ENCODE peak calls at places on chromosomes 16 and 17, in five cellular contexts. X is left ventricle myocardium superior; W is amniotic epithelial cell; U is stimulated activated CD4-positive, alpha-beta T cell treated with anti-CD3 and anti-CD28 coated beads, TNF-alpha, amount 100 ng/mL, for 4 hours; G is AG10803. A is an unnamed sample.

GRCh38 chr17:51121620-51122472 is 1.2 kb upstream of the SPAG9 start:
- DNase-seq in U (peak), W (peak), G (peak), X (peak), A (peak)

GRCh38 chr16:57365826-57366536 is 6.3 kb upstream of the CX3CL1 start:
- DNase-seq in X (no peak), G (no peak), U (no peak), W (no peak), A (no peak)

GRCh38 chr17:8392274-8392673 is 5.4 kb downstream of the RNF222 start:
- DNase-seq in G (no peak), U (no peak), W (no peak), X (no peak), A (no peak)

GRCh38 chr16:70693231-70693671 is 7.4 kb upstream of the MTSS2 start:
- DNase-seq in U (no peak), G (peak), X (peak), W (no peak), A (no peak)

GRCh38 chr17:69883139-69883538 is 191.9 kb upstream of the KCNJ16 start:
- DNase-seq in U (no peak), G (no peak), X (no peak), W (no peak), A (no peak)

GRCh38 chr16:31874354-31875111 is 926 bp downstream of the ZNF267 start:
- DNase-seq in U (no peak), W (peak), X (no peak), G (peak), A (peak)

GRCh38 chr17:77495575-77495974 is 354.8 kb downstream of the SEC14L1 start:
- DNase-seq in U (no peak), G (no peak), X (peak), W (no peak), A (no peak)

GRCh38 chr17:50672831-50673551 is 34.7 kb downstream of the ANKRD40 start:
- DNase-seq in W (no peak), G (no peak), X (peak), U (no peak), A (no peak)

GRCh38 chr16:72072514-72073342 is 9.7 kb downstream of the HPR start:
- DNase-seq in U (no peak), G (no peak), X (no peak), W (peak), A (no peak)

GRCh38 chr17:64196626-64197025 is 66.4 kb downstream of the TEX2 start:
- DNase-seq in X (no peak), U (no peak), W (peak), G (peak), A (no peak)

GRCh38 chr17:40496634-40497420 is 4.6 kb downstream of the TNS4 start:
- DNase-seq in W (no peak), X (no peak), U (no peak), G (no peak), A (peak)

GRCh38 chr17:40433551-40434384 is 9.5 kb upstream of the IGFBP4 start:
- DNase-seq in U (no peak), W (no peak), X (peak), G (no peak), A (no peak)

GRCh38 chr17:45222273-45222993 is 748 bp downstream of the FMNL1 start:
- DNase-seq in X (peak), G (no peak), W (no peak), U (no peak), A (no peak)

GRCh38 chr17:49836111-49837030 is 11.5 kb downstream of the TAC4 start:
- DNase-seq in U (no peak), G (peak), X (no peak), W (peak), A (no peak)

GRCh38 chr17:17098426-17099035 is 56.3 kb downstream of the MPRIP start:
- DNase-seq in G (peak), W (peak), U (no peak), X (peak), A (no peak)

GRCh38 chr16:87648236-87648635 is 45.9 kb downstream of the JPH3 start:
- DNase-seq in U (no peak), W (no peak), G (no peak), X (no peak), A (no peak)

GRCh38 chr17:61259360-61259759 is 140.3 kb upstream of the TBX2 start:
- DNase-seq in X (no peak), G (no peak), U (no peak), W (no peak), A (no peak)

GRCh38 chr17:51427259-51428255 is 167.2 kb downstream of the UTP18 start:
- DNase-seq in X (no peak), G (no peak), W (no peak), U (peak), A (no peak)

GRCh38 chr17:47785538-47786123 is 36.0 kb downstream of the OSBPL7 start:
- DNase-seq in U (no peak), X (no peak), G (no peak), W (peak), A (no peak)

GRCh38 chr17:42642377-42642776 is 16.7 kb upstream of the TUBG2 start:
- DNase-seq in U (no peak), X (no peak), G (no peak), W (no peak), A (no peak)

GRCh38 chr17:76204277-76204676 is 36.0 kb downstream of the RNF157 start:
- DNase-seq in W (peak), U (no peak), X (no peak), G (peak), A (no peak)

GRCh38 chr17:5785867-5786509 is 201.7 kb upstream of the NLRP1 start:
- DNase-seq in W (no peak), G (peak), X (no peak), U (no peak), A (no peak)

GRCh38 chr16:85157813-85158701 is 45.8 kb upstream of the CIBAR2 start:
- DNase-seq in W (no peak), X (peak), G (peak), U (no peak), A (no peak)

GRCh38 chr16:1950559-1950958 is 3.9 kb downstream of the RPL3L start:
- DNase-seq in G (no peak), W (no peak), U (no peak), X (peak), A (no peak)

GRCh38 chr16:56781565-56781964 is 51.6 kb downstream of the NUP93 start:
- DNase-seq in U (no peak), G (no peak), X (no peak), W (no peak), A (no peak)

GRCh38 chr16:77599793-77600415 is 122.4 kb upstream of the NUDT7 start:
- DNase-seq in G (peak), U (no peak), X (no peak), W (peak), A (no peak)

GRCh38 chr17:16301963-16302855 is 51.1 kb downstream of the CENPV start:
- DNase-seq in X (no peak), W (no peak), U (no peak), G (no peak), A (no peak)

GRCh38 chr16:68116256-68116853 is 31.2 kb downstream of the NFATC3 start:
- DNase-seq in G (peak), U (no peak), X (no peak), W (peak), A (no peak)

GRCh38 chr16:61150351-61150750 is 885.9 kb downstream of the CDH8 start:
- DNase-seq in X (no peak), U (no peak), W (no peak), G (no peak), A (no peak)

GRCh38 chr16:83137326-83137770 is 510.6 kb downstream of the CDH13 start:
- DNase-seq in W (peak), G (peak), U (no peak), X (no peak), A (no peak)

GRCh38 chr16:82867425-82867824 is 240.7 kb downstream of the CDH13 start:
- DNase-seq in U (no peak), W (peak), X (no peak), G (peak), A (no peak)

GRCh38 chr16:20844054-20844453 is 37.7 kb downstream of the REXO5 start:
- DNase-seq in G (no peak), W (no peak), X (no peak), U (no peak), A (no peak)

A was measured in CD14-positive monocyte.